ENCODE peak calls at places on chromosomes 7 and 10, in eight cellular contexts. X is suprapubic skin; M is psoas muscle; Z is CD4-positive, alpha-beta memory T cell; D is pancreas; T is cardiac muscle cell; E is fibroblast of lung; P is heart left ventricle. F is an unnamed sample.
A peak's percentile ranks its signal among the peaks of the same experiment; 100 is the strongest.

GRCh38 chr7:71787513-71787912 is 624.6 kb downstream of the CALN1 start:
- DNase-seq in P (no peak), Z (no peak), X (no peak), E (peak; percentile 20), T (peak; percentile 2), M (no peak), D (no peak), F (no peak)

GRCh38 chr10:86744067-86744725 is 12.2 kb upstream of the BMPR1A start:
- DNase-seq in P (no peak), M (no peak), E (no peak), T (peak; percentile 50), Z (no peak), X (no peak), D (no peak), F (no peak)

GRCh38 chr7:71472962-71473361 is 341.0 kb downstream of the GALNT17 start:
- DNase-seq in P (no peak), E (no peak), D (no peak), M (no peak), Z (no peak), X (no peak), T (no peak), F (no peak)

GRCh38 chr7:44288811-44289340 is 36.5 kb downstream of the CAMK2B start:
- DNase-seq in P (peak; percentile 8), Z (no peak), X (peak; percentile 39), M (peak; percentile 44), D (peak; percentile 50), E (no peak), T (no peak), F (no peak)

GRCh38 chr10:68957284-68957615 is 1.3 kb downstream of the DDX21 start:
- DNase-seq in Z (no peak), M (no peak), P (no peak), T (no peak), E (no peak), D (no peak), X (no peak), F (no peak)

GRCh38 chr7:73482746-73483145 is 39.3 kb downstream of the BAZ1B start:
- DNase-seq in E (no peak), M (no peak), Z (no peak), X (no peak), D (no peak), P (no peak), T (no peak), F (no peak)

GRCh38 chr7:491292-491957 is 28.2 kb downstream of the PDGFA start:
- DNase-seq in X (peak; percentile 54), M (peak; percentile 32), D (peak; percentile 64), T (no peak), E (no peak), Z (no peak), P (no peak), F (no peak)

GRCh38 chr7:107173191-107173590 is 4.4 kb downstream of the HBP1 start:
- DNase-seq in Z (no peak), E (no peak), T (no peak), P (no peak), M (no peak), X (no peak), D (no peak), F (no peak)

GRCh38 chr10:28840954-28841353 is 163.6 kb downstream of the BAMBI start:
- DNase-seq in E (peak; percentile 45), P (no peak), T (no peak), Z (no peak), M (no peak), X (no peak), D (no peak), F (no peak)

GRCh38 chr7:95420996-95421846 is 13.6 kb downstream of the PON2 start:
- DNase-seq in X (no peak), P (no peak), M (no peak), T (peak; percentile 72), Z (no peak), E (peak; percentile 52), D (no peak), F (no peak)

GRCh38 chr10:121661451-121661851 is 63.2 kb upstream of the FGFR2 start:
- DNase-seq in T (no peak), E (no peak), D (no peak), Z (no peak), X (no peak), M (no peak), P (no peak), F (no peak)

GRCh38 chr10:47403401-47404318 is 19.6 kb upstream of the ZNF488 start:
- DNase-seq in X (peak; percentile 51), D (peak; percentile 47), P (no peak), Z (no peak), T (peak; percentile 71), E (no peak), M (no peak), F (no peak)

GRCh38 chr10:3720228-3721019 is 64.6 kb downstream of the KLF6 start:
- DNase-seq in P (peak; percentile 52), T (peak; percentile 98), Z (no peak), D (no peak), M (peak; percentile 81), X (peak; percentile 84), E (peak; percentile 89), F (no peak)

GRCh38 chr10:7192831-7193348 is 217.9 kb downstream of the SFMBT2 start:
- DNase-seq in T (no peak), X (no peak), Z (peak; percentile 68), E (no peak), M (no peak), P (no peak), D (no peak), F (peak; percentile 72)

GRCh38 chr7:480531-481218 is 39.0 kb downstream of the PDGFA start:
- DNase-seq in M (peak; percentile 48), P (no peak), Z (no peak), E (no peak), X (peak; percentile 51), T (no peak), D (peak; percentile 88), F (no peak)

GRCh38 chr7:35249537-35249907 is 4.4 kb downstream of the TBX20 start:
- DNase-seq in X (no peak), M (no peak), E (no peak), D (no peak), Z (no peak), T (peak; percentile 42), P (no peak), F (no peak)

GRCh38 chr7:26629696-26630095 is 234.7 kb downstream of the SKAP2 start:
- DNase-seq in P (no peak), E (no peak), Z (no peak), M (no peak), T (no peak), X (no peak), D (no peak), F (no peak)

GRCh38 chr10:111874586-111874985 is 309.0 kb downstream of the GPAM start:
- DNase-seq in P (no peak), Z (no peak), T (no peak), E (peak; percentile 18), X (no peak), D (no peak), M (no peak), F (no peak)

GRCh38 chr10:34635111-34635510 is 180.0 kb downstream of the PARD3 start:
- DNase-seq in Z (no peak), X (no peak), M (no peak), D (no peak), T (no peak), P (no peak), E (no peak), F (no peak)

GRCh38 chr10:103550229-103550628 is 56.7 kb downstream of the NEURL1 start:
- DNase-seq in Z (no peak), X (no peak), T (no peak), D (no peak), M (peak; percentile 28), P (no peak), E (no peak), F (no peak)

GRCh38 chr10:114048472-114048871 is 4.8 kb downstream of the ADRB1 start:
- DNase-seq in M (no peak), X (no peak), E (no peak), Z (no peak), D (no peak), P (no peak), T (no peak), F (no peak)
- H3K27ac ChIP-seq in M (no peak overlapping the region), X (no peak overlapping the region), E (no peak overlapping the region), Z (no peak overlapping the region), D (no peak overlapping the region), P (peak overlapping the region; percentile 90), T (no peak overlapping the region), F (no peak overlapping the region)

GRCh38 chr10:27621441-27621840 is 117.3 kb downstream of the RAB18 start:
- DNase-seq in X (no peak), E (peak; percentile 60), Z (no peak), M (no peak), T (no peak), D (no peak), P (no peak), F (no peak)
- H3K4me3 ChIP-seq in X (no peak overlapping the region), E (no peak overlapping the region), Z (no peak overlapping the region), M (no peak overlapping the region), T (no peak overlapping the region), D (no peak overlapping the region), P (no peak overlapping the region), F (no peak overlapping the region)

GRCh38 chr7:20998309-20998708 is 211.6 kb upstream of the SP8 start:
- DNase-seq in Z (no peak), D (no peak), M (no peak), P (no peak), E (no peak), X (no peak), T (no peak), F (no peak)
- H3K27ac ChIP-seq in Z (no peak overlapping the region), D (no peak overlapping the region), M (no peak overlapping the region), P (no peak overlapping the region), E (no peak overlapping the region), X (no peak overlapping the region), T (no peak overlapping the region), F (no peak overlapping the region)

DNA sequence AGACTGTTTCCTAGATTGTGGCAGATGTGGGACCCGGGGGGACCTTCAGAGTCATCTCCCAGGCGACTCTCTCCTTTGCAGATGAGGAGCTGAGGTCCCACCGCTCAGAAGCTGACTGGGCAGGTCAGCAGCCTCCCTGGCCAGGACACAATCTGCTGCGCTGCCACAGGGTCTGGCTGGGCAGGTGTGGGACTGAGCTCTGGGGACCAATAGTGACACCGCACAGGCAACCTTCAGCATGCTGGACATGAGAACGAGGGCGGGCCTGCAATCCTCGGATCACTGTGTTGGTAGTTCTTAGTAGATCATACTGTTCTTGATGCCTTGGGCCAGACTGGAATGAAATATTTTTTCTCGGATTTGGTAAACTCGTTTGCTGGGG is 20.5 kb upstream of the CRYGN start:
- DNase-seq in X (no peak), T (no peak), Z (no peak), D (no peak), M (peak; percentile 77), E (no peak), P (no peak), F (no peak)
- H3K4me3 ChIP-seq in X (peak overlapping the region; percentile 6), T (no peak overlapping the region), Z (no peak overlapping the region), D (no peak overlapping the region), M (peak overlapping the region; percentile 42), E (peak overlapping the region; percentile 28), P (peak overlapping the region; percentile 35), F (no peak overlapping the region)

DNA sequence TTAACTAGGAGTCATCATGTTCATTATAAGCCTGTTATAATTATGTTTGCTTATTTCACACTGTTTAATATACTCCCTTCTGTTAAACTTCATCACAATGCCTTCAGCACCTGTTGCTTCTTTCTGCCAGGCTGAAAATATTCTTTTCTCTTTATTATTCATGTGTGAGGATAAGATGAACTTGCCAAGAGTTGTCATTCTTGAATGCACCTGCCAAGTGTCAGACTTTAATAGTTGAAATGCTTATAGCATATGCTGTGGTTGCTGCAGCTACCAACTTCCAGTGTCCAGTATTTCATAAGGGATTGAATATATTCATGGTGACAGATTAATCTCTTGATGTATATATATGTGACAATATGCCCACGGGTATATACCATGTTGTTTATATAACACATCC is 339.2 kb upstream of the MEOX2 start:
- DNase-seq in Z (no peak), T (no peak), E (peak; percentile 5), M (no peak), X (no peak), D (no peak), P (no peak), F (no peak)
- H3K27ac ChIP-seq in Z (no peak overlapping the region), T (no peak overlapping the region), E (no peak overlapping the region), M (no peak overlapping the region), X (no peak overlapping the region), D (no peak overlapping the region), P (peak overlapping the region; percentile 67), F (no peak overlapping the region)